ENCODE peak calls at places on chromosome 20, in seven cellular contexts. A, J, W, X, U, C and G are unnamed samples.

GRCh38 chr20:44370639-44371218 is 15.2 kb downstream of the HNF4A start:
- DNase-seq in A (no peak), J (peak), W (no peak), X (no peak), U (no peak), C (no peak), G (no peak)

GRCh38 chr20:35776513-35777101 is 4.8 kb downstream of the PHF20 start:
- DNase-seq in A (no peak), J (peak), W (peak), X (peak), U (peak), C (no peak), G (no peak)

GRCh38 chr20:47397652-47398301 is 41.3 kb upstream of the ZMYND8 start:
- DNase-seq in A (no peak), J (no peak), W (no peak), X (no peak), U (no peak), C (no peak), G (no peak)

GRCh38 chr20:31605902-31606677 is 1.0 kb downstream of the ID1 start:
- DNase-seq in A (peak), J (peak), W (peak), X (peak), U (peak), C (peak), G (peak)

GRCh38 chr20:20491784-20492145 is 123.9 kb downstream of the INSM1 start:
- DNase-seq in A (no peak), J (no peak), W (no peak), X (no peak), U (no peak), C (no peak), G (no peak)

GRCh38 chr20:53386186-53386681 is 207.4 kb downstream of the ZNF217 start:
- DNase-seq in A (no peak), J (no peak), W (no peak), X (no peak), U (no peak), C (no peak), G (no peak)

GRCh38 chr20:47605673-47606413 is 104.2 kb downstream of the NCOA3 start:
- DNase-seq in A (no peak), J (no peak), W (no peak), X (no peak), U (no peak), C (no peak), G (no peak)

GRCh38 chr20:3092611-3093379 is 8.3 kb upstream of the AVP start:
- DNase-seq in A (no peak), J (no peak), W (peak), X (no peak), U (no peak), C (no peak), G (no peak)

GRCh38 chr20:61640171-61640570 is 388.1 kb downstream of the CDH4 start:
- DNase-seq in A (peak), J (no peak), W (no peak), X (no peak), U (no peak), C (no peak), G (no peak)

DNA sequence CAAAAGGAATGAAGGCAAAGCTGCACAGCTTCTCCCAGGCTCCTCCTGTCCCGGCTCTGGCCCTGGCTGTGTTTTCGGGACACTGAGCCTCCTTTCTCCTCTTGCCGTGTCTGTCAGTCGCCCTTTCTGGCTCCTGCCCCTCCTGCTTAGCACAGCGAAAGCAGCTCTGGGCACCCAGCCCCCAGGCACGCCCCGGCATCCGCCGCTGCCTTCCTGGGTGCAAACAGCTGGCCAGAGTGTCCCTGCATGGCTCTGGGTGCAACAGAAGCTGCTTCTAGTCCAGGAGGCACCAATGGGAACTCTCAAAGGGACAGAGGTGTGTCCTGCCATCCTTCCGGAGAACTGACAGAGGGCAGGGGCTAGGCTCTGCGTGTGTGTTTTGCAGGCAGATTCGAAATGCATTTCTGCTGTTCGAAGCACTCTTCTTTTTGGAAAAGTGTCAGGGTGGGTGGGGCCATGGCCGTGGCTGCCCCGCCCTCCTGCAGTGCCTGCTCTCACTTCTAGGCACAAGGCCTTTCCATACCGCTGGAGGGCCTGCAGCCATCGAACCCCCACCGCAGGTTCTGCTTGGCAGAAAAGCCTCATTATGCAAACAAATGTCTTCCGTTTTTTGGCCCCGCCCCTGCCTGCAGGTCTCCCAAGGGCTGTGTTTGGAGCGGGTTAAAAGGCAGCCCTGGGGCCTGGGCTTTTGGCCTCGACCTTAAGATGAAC is 15.5 kb downstream of the COL9A3 start:
- DNase-seq in A (no peak), J (peak), W (no peak), X (peak), U (no peak), C (no peak), G (no peak)
- H3K4me3 ChIP-seq in A (no peak), J (peak), W (no peak), X (no peak), U (no peak), C (no peak), G (no peak)

DNA sequence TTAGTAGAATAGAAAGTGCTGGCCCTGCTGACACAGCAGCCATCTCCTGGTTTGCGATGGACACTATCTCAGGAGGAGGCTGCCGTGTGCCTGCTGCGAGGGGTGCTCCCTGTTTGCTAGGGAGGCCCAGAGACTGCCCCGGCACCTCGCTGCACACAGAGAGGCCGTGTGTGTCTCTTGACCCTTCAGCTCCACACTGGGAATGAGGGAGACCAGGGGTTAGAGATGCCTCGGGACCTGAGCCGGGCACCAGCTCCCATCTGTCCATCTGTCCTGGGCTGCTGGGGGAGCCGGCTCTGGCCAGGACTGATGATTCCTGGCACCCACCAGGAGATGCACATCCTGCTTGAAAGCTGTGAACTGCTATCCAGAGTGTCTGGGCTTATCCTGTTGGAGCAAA is 18.2 kb downstream of the PHACTR3 start:
- DNase-seq in A (no peak), J (no peak), W (no peak), X (no peak), U (no peak), C (no peak), G (no peak)
- H3K27ac ChIP-seq in A (peak), J (no peak), W (no peak), X (no peak), U (no peak), C (no peak), G (no peak)

GRCh38 chr20:57749131-57749690 is 39.4 kb upstream of the PMEPA1 start:
- DNase-seq in A (no peak), J (no peak), W (no peak), X (peak), U (no peak), C (no peak), G (no peak)

GRCh38 chr20:57753332-57754164 is 43.7 kb upstream of the PMEPA1 start:
- DNase-seq in A (no peak), J (no peak), W (no peak), X (peak), U (no peak), C (peak), G (peak)

GRCh38 chr20:57748601-57749130 is 38.9 kb upstream of the PMEPA1 start:
- DNase-seq in A (peak), J (peak), W (peak), X (peak), U (peak), C (peak), G (peak)

GRCh38 chr20:57749861-57750260 is 40.0 kb upstream of the PMEPA1 start:
- DNase-seq in A (no peak), J (no peak), W (no peak), X (peak), U (no peak), C (no peak), G (no peak)

DNA sequence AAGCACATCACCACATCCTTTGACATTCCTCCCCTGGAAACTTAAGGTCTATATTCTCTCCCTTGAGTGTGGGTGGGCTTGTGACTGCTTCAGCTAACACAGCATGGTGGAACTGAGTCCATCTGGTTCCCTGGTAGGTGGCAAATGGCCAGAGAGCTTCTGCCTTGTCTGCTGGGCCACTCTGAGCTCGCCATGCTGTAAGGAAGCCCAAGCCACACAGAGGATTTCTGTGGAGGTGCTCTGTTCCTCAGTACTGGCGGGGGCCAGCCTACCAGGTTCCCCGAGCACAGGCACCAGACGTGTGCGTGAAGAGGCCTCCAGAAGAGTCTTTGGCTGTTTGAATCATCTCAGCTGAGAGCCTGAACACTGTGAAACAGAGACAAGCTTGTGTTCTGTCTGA is 41.6 kb upstream of the PMEPA1 start:
- DNase-seq in A (no peak), J (no peak), W (no peak), X (peak), U (no peak), C (no peak), G (no peak)
- H3K4me3 ChIP-seq in A (no peak), J (no peak), W (no peak), X (no peak), U (no peak), C (no peak), G (no peak)

GRCh38 chr20:64151634-64152530 is 12.4 kb upstream of the MYT1 start:
- DNase-seq in A (peak), J (no peak), W (no peak), X (peak), U (peak), C (peak), G (no peak)
- H3K27ac ChIP-seq in A (no peak), J (no peak), W (no peak), X (no peak), U (no peak), C (no peak), G (no peak)